ENCODE peak calls at places on chromosomes 1 and 21, in four cellular contexts. N is AG09309; V is CD8-positive, alpha-beta T cell; M is CD8-positive, alpha-beta memory T cell. B is an unnamed sample.

GRCh38 chr1:21175324-21175669 is 1.4 kb downstream of the EIF4G3 start:
- DNase-seq in N (no peak), V (no peak), M (peak; percentile 35), B (peak; percentile 73)

GRCh38 chr1:42934111-42934510 is 24.6 kb downstream of the SLC2A1 start:
- DNase-seq in N (no peak), V (no peak), M (no peak), B (no peak)

GRCh38 chr21:21291883-21292569 is 293.8 kb downstream of the NCAM2 start:
- DNase-seq in N (no peak), V (no peak), M (no peak), B (no peak)

GRCh38 chr1:178564086-178564782 is 51.3 kb downstream of the TEX35 start:
- DNase-seq in N (no peak), V (no peak), M (no peak), B (no peak)

GRCh38 chr1:25944986-25945385 is 38.8 kb upstream of the STMN1 start:
- DNase-seq in N (no peak), V (no peak), M (no peak), B (no peak)

GRCh38 chr1:230753586-230754251 is 6.5 kb downstream of the CAPN9 start:
- DNase-seq in N (no peak), V (no peak), M (no peak), B (peak; percentile 39)

GRCh38 chr1:177131723-177132122 is 32.8 kb downstream of the ASTN1 start:
- DNase-seq in N (no peak), V (no peak), M (no peak), B (no peak)

GRCh38 chr1:46812065-46812750 is 13.4 kb downstream of the CYP4B1 start:
- DNase-seq in N (no peak), V (no peak), M (no peak), B (no peak)

GRCh38 chr1:207825719-207826556 is 74.1 kb downstream of the CD46 start:
- DNase-seq in N (no peak), V (peak; percentile 57), M (peak; percentile 60), B (no peak)

GRCh38 chr1:232805269-232806070 is at the start of gene MAP10:
- DNase-seq in N (peak; percentile 20), V (peak; percentile 59), M (peak; percentile 51), B (no peak)

GRCh38 chr1:119554188-119554587 is 47.2 kb downstream of the HSD3B1 start:
- DNase-seq in N (peak; percentile 43), V (no peak), M (no peak), B (no peak)

GRCh38 chr1:153520818-153521476 is 14.8 kb downstream of the S100A6 start:
- DNase-seq in N (no peak), V (no peak), M (no peak), B (no peak)

GRCh38 chr1:16082283-16083038 is 9.0 kb upstream of the FAM131C start:
- DNase-seq in N (no peak), V (peak; percentile 47), M (peak; percentile 42), B (peak; percentile 15)

GRCh38 chr1:907611-908451 is 15.9 kb upstream of the SAMD11 start:
- DNase-seq in N (no peak), V (no peak), M (no peak), B (no peak)

GRCh38 chr1:28135910-28136635 is 40.4 kb downstream of the PTAFR start:
- DNase-seq in N (no peak), V (no peak), M (no peak), B (no peak)

DNA sequence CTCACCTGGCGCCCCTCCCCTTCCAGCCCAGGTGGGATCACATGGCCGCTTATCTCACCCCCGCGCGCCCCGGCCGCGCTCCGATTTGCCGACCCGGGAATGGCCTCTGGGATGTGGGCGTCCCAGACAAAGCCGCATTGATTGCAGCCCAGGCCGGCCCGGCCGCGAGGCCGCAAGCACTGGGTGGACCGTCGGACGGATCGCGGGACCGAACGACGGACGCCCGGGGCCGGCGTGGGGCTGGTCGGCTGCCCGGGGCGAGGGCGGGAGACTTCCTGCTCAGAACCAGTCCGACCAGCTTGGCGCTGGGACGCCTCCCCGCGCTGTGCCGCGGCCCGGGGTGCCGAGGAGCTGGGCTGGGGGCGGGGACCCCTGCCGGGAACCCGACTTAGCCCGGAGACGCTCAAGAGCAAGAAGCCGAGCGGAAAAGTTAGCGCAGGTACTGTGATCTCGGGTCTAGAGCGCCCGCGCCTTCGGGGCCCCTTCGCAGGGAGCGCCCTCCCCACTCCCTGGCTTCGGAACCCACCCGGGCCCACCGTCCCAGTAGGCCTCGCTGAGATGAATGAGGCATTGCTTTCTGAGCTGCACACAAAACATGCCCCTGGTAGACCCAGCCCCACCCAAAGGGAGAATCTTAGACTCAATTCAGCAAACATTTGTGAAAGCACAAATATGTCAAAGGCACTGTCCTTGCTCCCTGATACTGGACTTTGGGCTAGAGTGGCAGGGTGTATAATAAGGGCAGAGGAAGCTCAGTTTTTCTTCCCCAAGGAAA is 415 bp upstream of the LAD1 start:
- DNase-seq in N (no peak), V (no peak), M (no peak), B (no peak)
- H3K4me3 ChIP-seq in N (no peak overlapping the region), V (no peak overlapping the region), M (no peak overlapping the region), B (no peak overlapping the region)

DNA sequence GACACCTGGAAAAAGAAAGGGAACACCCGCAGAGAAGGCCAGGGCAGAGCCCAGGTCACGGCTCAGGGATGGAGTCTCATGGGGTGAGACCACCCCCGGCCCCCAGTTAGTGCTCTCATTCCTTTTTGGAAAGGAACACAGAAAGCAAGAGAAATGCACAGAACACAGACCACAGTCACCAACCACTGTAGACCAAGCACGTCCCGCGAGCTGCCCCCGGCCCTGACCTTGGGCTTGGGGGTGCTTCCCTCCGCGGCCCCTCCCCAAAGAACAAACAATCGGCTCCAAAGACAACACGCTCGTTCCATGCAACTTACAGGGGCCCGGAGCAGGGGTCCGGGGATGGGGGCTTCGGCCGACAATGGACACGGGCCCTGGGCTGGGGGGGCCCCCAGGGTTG is 12.8 kb downstream of the CELF3 start:
- DNase-seq in N (no peak), V (no peak), M (no peak), B (no peak)
- H3K4me3 ChIP-seq in N (no peak overlapping the region), V (no peak overlapping the region), M (no peak overlapping the region), B (no peak overlapping the region)

GRCh38 chr1:109389638-109390341 is 7.9 kb downstream of the SORT1 start:
- DNase-seq in N (no peak), V (no peak), M (no peak), B (no peak)
- H3K4me3 ChIP-seq in N (no peak overlapping the region), V (no peak overlapping the region), M (no peak overlapping the region), B (no peak overlapping the region)

GRCh38 chr1:160710531-160711252 is 930 bp downstream of the CD48 start:
- DNase-seq in N (no peak), V (no peak), M (no peak), B (no peak)

GRCh38 chr1:160708118-160708517 is 3.5 kb downstream of the CD48 start:
- DNase-seq in N (no peak), V (no peak), M (no peak), B (no peak)

GRCh38 chr1:160709715-160710114 is 1.9 kb downstream of the CD48 start:
- DNase-seq in N (no peak), V (no peak), M (no peak), B (no peak)

GRCh38 chr1:160708821-160709220 is 2.8 kb downstream of the CD48 start:
- DNase-seq in N (no peak), V (no peak), M (no peak), B (no peak)

DNA sequence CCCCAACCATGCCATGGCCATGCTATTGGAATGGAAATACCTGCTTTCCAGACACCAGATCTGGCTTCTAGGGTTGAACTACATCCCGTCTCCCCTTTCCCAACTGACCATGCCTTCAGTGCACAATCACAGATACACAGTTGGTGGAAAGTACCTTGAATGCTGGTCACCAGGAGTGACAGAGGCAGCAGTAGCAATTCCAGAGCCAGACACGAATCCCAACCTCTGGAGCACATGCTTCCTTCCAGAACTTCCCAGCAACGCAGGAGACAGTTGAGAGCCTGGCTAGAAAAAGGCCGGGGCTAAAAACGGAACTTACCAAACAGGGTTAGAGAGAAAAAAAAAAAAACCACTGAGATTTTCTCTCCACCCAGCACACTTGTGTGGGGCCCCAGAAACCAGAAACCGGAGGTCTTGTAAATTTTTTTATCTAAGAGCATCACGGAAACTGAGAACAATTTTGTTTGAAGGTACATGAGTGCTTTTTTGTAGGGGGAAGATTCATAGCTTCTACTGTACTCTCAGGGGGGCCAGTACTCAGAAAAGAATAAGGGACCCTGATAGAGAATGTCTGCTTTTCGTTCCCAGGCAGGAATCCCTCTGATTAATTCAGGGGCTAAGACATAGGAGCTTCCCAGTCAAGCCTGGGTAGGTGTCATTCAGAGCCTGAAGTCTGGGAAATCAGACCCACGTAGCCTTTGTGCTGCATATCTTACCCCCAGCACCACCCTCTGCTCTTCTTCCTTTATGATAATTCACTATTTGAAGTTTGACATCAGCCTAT is at the start of gene CD48:
- DNase-seq in N (no peak), V (no peak), M (peak; percentile 27), B (peak; percentile 89)
- H3K4me3 ChIP-seq in N (no peak within 1 kb of the TSS), V (peak within 1 kb of the TSS; percentile 89), M (peak within 1 kb of the TSS; percentile 88), B (peak within 1 kb of the TSS; percentile 74)

GRCh38 chr1:160576866-160577265 is 2.4 kb downstream of the CD84 start:
- DNase-seq in N (no peak), V (no peak), M (no peak), B (no peak)

GRCh38 chr1:160578175-160578693 is 1.1 kb downstream of the CD84 start:
- DNase-seq in N (no peak), V (no peak), M (no peak), B (no peak)

GRCh38 chr1:160578694-160579191 is 553 bp downstream of the CD84 start:
- DNase-seq in N (no peak), V (no peak), M (no peak), B (no peak)

GRCh38 chr1:160576430-160576829 is 2.9 kb downstream of the CD84 start:
- DNase-seq in N (no peak), V (no peak), M (no peak), B (no peak)

GRCh38 chr1:160577661-160578060 is 1.6 kb downstream of the CD84 start:
- DNase-seq in N (no peak), V (no peak), M (no peak), B (no peak)
- H3K4me3 ChIP-seq in N (no peak overlapping the region), V (peak overlapping the region; percentile 50), M (peak overlapping the region; percentile 69), B (no peak overlapping the region)